ENCODE peak calls at places on chromosomes 4 and X, in seven cellular contexts. K is brain microvascular endothelial cell; I is CD4-positive, alpha-beta T cell; A is glutamatergic neuron; H is stomach; R is nephron progenitor cell; O is HL-60. B is an unnamed sample.

GRCh38 chr4:100306018-100306417 is 115.8 kb upstream of the DDIT4L start:
- DNase-seq in K (no peak), I (no peak), A (no peak), H (no peak), R (no peak), O (no peak), B (no peak)

GRCh38 chrX:55057691-55058249 is 17.1 kb upstream of the PAGE2B start:
- DNase-seq in K (peak; percentile 57), I (no peak), A (peak; percentile 15), H (no peak), R (peak; percentile 22), O (no peak), B (peak; percentile 23)

GRCh38 chrX:16827225-16827624 is 41.0 kb downstream of the TXLNG start:
- DNase-seq in K (no peak), I (no peak), A (no peak), H (no peak), R (no peak), O (no peak), B (no peak)

GRCh38 chr4:106496066-106496465 is 127.5 kb upstream of the GIMD1 start:
- DNase-seq in K (no peak), I (no peak), A (no peak), H (no peak), R (no peak), O (no peak), B (no peak)

GRCh38 chr4:16516796-16517413 is 290.6 kb upstream of the TAPT1 start:
- DNase-seq in K (peak; percentile 67), I (no peak), A (peak; percentile 23), H (peak; percentile 36), R (no peak), O (no peak), B (no peak)

GRCh38 chr4:124262211-124263179 is 450.0 kb downstream of the ANKRD50 start:
- DNase-seq in K (peak; percentile 81), I (no peak), A (peak; percentile 64), H (peak; percentile 50), R (peak; percentile 63), O (peak; percentile 64), B (peak; percentile 62)

GRCh38 chr4:184283659-184284335 is 66.1 kb upstream of the ENPP6 start:
- DNase-seq in K (no peak), I (no peak), A (no peak), H (no peak), R (no peak), O (no peak), B (no peak)

GRCh38 chrX:40040686-40041461 is 56.9 kb downstream of the BCOR start:
- DNase-seq in K (no peak), I (no peak), A (no peak), H (no peak), R (no peak), O (no peak), B (no peak)

GRCh38 chr4:112731715-112732114 is 94.8 kb downstream of the LARP7 start:
- DNase-seq in K (no peak), I (no peak), A (no peak), H (no peak), R (no peak), O (no peak), B (no peak)

GRCh38 chr4:181301735-181302380 is 941.3 kb upstream of the TENM3 start:
- DNase-seq in K (peak; percentile 11), I (peak; percentile 0), A (peak; percentile 66), H (peak; percentile 59), R (peak; percentile 55), O (peak; percentile 5), B (no peak)

GRCh38 chr4:183158062-183158461 is 59.0 kb downstream of the WWC2 start:
- DNase-seq in K (peak; percentile 72), I (no peak), A (no peak), H (no peak), R (no peak), O (no peak), B (no peak)

GRCh38 chr4:153265311-153266047 is 61.2 kb downstream of the TRIM2 start:
- DNase-seq in K (no peak), I (no peak), A (no peak), H (no peak), R (peak; percentile 46), O (no peak), B (no peak)

GRCh38 chrX:81414630-81415029 is 212.7 kb downstream of the SH3BGRL start:
- DNase-seq in K (no peak), I (no peak), A (no peak), H (no peak), R (no peak), O (no peak), B (no peak)

GRCh38 chr4:14035076-14035475 is 407.6 kb upstream of the BOD1L1 start:
- DNase-seq in K (no peak), I (no peak), A (no peak), H (no peak), R (no peak), O (no peak), B (no peak)

GRCh38 chr4:30854566-30854965 is 134.4 kb downstream of the PCDH7 start:
- DNase-seq in K (no peak), I (no peak), A (no peak), H (no peak), R (no peak), O (no peak), B (no peak)

GRCh38 chr4:38948551-38948950 is 80.9 kb downstream of the FAM114A1 start:
- DNase-seq in K (peak; percentile 86), I (no peak), A (no peak), H (no peak), R (no peak), O (no peak), B (no peak)

GRCh38 chr4:57854748-57855147 is 744.6 kb upstream of the IGFBP7 start:
- DNase-seq in K (no peak), I (no peak), A (no peak), H (no peak), R (no peak), O (no peak), B (no peak)

GRCh38 chrX:74505437-74505836 is 84.1 kb downstream of the SLC16A2 start:
- DNase-seq in K (no peak), I (no peak), A (peak; percentile 24), H (no peak), R (peak; percentile 19), O (no peak), B (no peak)

GRCh38 chr4:32148120-32148666 is 1428.0 kb downstream of the PCDH7 start:
- DNase-seq in K (no peak), I (no peak), A (no peak), H (no peak), R (no peak), O (no peak), B (no peak)

GRCh38 chr4:120850048-120850599 is 72.4 kb downstream of the PRDM5 start:
- DNase-seq in K (peak; percentile 42), I (no peak), A (no peak), H (no peak), R (no peak), O (no peak), B (no peak)

GRCh38 chr4:185524888-185525863 is 10.1 kb downstream of the PDLIM3 start:
- DNase-seq in K (no peak), I (no peak), A (peak; percentile 47), H (no peak), R (no peak), O (no peak), B (no peak)

GRCh38 chr4:76658231-76659102 is 223.4 kb downstream of the SHROOM3 start:
- DNase-seq in K (no peak), I (no peak), A (no peak), H (no peak), R (no peak), O (no peak), B (no peak)

GRCh38 chr4:53586121-53586816 is 5.0 kb downstream of the LNX1 start:
- DNase-seq in K (peak; percentile 92), I (no peak), A (no peak), H (no peak), R (no peak), O (no peak), B (no peak)

GRCh38 chr4:40281099-40281498 is 54.0 kb upstream of the CHRNA9 start:
- DNase-seq in K (no peak), I (no peak), A (no peak), H (no peak), R (no peak), O (no peak), B (no peak)

GRCh38 chr4:132619968-132620367 is 529.1 kb upstream of the PCDH10 start:
- DNase-seq in K (no peak), I (no peak), A (no peak), H (no peak), R (no peak), O (no peak), B (no peak)

DNA sequence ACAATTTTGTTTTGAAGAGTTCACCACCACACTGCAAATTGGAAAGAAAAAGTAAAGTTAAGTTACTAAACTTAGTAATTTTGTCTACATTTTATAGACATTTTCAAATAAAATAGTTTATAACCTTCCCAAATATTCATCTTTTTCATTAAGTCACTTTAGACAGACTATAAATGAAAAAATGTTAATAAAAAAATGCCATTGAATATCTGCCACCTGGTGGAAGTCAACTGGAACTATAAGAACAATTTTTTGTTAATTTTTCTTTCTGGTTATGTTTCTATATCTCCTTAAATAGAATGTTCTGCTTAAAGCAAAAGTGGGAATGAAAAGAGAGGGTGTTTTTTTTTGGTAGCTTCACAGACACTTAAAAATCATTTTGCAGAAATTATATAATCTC is 534.4 kb upstream of the PCDH10 start:
- DNase-seq in K (no peak), I (no peak), A (no peak), H (no peak), R (no peak), O (no peak), B (no peak)
- TF ChIP-seq CTCF in K (peak; percentile 33), I (no peak), A (peak; percentile 81), H (no peak), R (peak; percentile 43), O (no peak), B (peak; percentile 79)

GRCh38 chrX:153687121-153688039 is at the start of gene SLC6A8:
- DNase-seq in K (peak; percentile 19), I (no peak), A (peak; percentile 77), H (peak; percentile 74), R (peak; percentile 77), O (no peak), B (peak; percentile 62)
- TF ChIP-seq CTCF in K (peak; percentile 42), I (peak; percentile 7), A (peak; percentile 31), H (no peak), R (peak; percentile 35), O (no peak), B (peak; percentile 52)

DNA sequence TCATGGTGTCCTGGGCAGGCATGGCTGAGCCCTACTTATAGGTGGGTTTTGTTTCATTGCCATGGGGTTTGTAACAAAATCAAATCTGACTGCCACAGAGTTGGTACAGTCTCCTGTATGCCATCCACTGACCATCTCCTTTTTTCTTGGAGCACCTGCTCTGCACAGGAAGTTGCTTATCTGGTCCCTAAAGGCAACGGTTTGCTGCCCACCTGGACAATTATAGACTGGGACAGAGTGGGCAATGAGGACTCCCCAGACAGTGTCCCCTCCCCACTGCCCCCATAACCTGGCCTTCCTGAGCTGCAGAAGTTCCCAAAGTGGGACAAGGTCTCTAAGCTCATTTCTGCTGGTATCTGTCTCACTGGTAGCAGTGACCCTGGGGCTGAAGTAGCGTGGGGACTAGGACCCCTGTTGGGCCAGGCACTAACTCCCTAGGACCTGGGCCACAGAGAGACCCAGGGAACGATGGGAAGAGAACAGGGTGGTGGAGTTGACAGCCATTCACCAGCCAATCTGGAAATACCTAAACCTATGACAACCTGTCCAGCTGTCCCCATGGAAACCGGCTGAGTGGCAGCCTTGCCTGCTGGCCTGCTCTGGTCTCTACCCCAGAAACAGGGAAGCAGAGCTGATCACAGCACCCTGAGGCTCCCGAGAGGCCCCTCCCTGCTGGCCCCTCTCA is 64.7 kb downstream of the WFS1 start:
- DNase-seq in K (no peak), I (no peak), A (peak; percentile 2), H (no peak), R (no peak), O (no peak), B (no peak)
- TF ChIP-seq CTCF in K (no peak), I (no peak), A (peak; percentile 46), H (no peak), R (no peak), O (no peak), B (peak; percentile 5)

GRCh38 chr4:168630445-168631187 is 133.8 kb downstream of the PALLD start:
- DNase-seq in K (peak; percentile 79), I (no peak), A (no peak), H (no peak), R (no peak), O (no peak), B (no peak)
- TF ChIP-seq CTCF in K (no peak), I (no peak), A (no peak), H (no peak), R (no peak), O (no peak), B (no peak)

B was measured in neural crest cell.